ENCODE peak calls at places on chromosomes 7 and 10, in six cellular contexts. V, U, B, T, M and W are unnamed samples.

GRCh38 chr10:79387974-79388850 is 40.9 kb downstream of the PPIF start:
- DNase-seq in T (no peak), B (no peak), U (no peak), V (no peak), M (no peak), W (no peak)

GRCh38 chr10:15742831-15743230 is 23.1 kb upstream of the ITGA8 start:
- DNase-seq in T (no peak), V (no peak), M (peak; percentile 53), B (no peak), U (peak; percentile 45), W (no peak)

GRCh38 chr7:155216475-155217272 is 81.0 kb upstream of the INSIG1 start:
- DNase-seq in B (no peak), T (no peak), U (peak; percentile 52), V (no peak), M (no peak), W (no peak)

GRCh38 chr10:129626309-129626708 is 159.3 kb downstream of the MGMT start:
- DNase-seq in B (no peak), U (no peak), M (no peak), V (no peak), T (no peak), W (no peak)

GRCh38 chr10:12559578-12560178 is 210.3 kb downstream of the CAMK1D start:
- DNase-seq in U (no peak), M (no peak), T (no peak), V (no peak), B (peak; percentile 40), W (no peak)

GRCh38 chr7:17524746-17525145 is 226.3 kb downstream of the AHR start:
- DNase-seq in B (no peak), V (no peak), T (no peak), U (peak; percentile 92), M (peak; percentile 89), W (no peak)

GRCh38 chr10:7388602-7389001 is 22.2 kb downstream of the SFMBT2 start:
- DNase-seq in M (no peak), V (no peak), T (no peak), B (no peak), U (no peak), W (peak; percentile 25)

GRCh38 chr7:69457912-69458491 is 140.3 kb upstream of the AUTS2 start:
- DNase-seq in V (no peak), U (no peak), M (peak; percentile 5), T (peak; percentile 10), B (no peak), W (no peak)

GRCh38 chr10:59830601-59831259 is 75.6 kb downstream of the CCDC6 start:
- DNase-seq in V (peak; percentile 66), B (peak; percentile 28), M (peak; percentile 59), U (peak; percentile 75), T (peak; percentile 69), W (peak; percentile 67)

GRCh38 chr7:2124604-2125345 is 108.0 kb downstream of the MAD1L1 start:
- DNase-seq in U (no peak), M (no peak), T (no peak), V (no peak), B (peak; percentile 96), W (no peak)

GRCh38 chr10:5547934-5548660 is 23.3 kb downstream of the CALML3 start:
- DNase-seq in V (peak; percentile 86), U (peak; percentile 16), B (peak; percentile 66), T (no peak), M (peak; percentile 56), W (peak; percentile 78)

GRCh38 chr10:77350711-77351119 is 286.9 kb downstream of the KCNMA1 start:
- DNase-seq in U (peak; percentile 99), B (no peak), V (peak; percentile 86), T (peak; percentile 20), M (peak; percentile 99), W (peak; percentile 25)

GRCh38 chr7:108063520-108063933 is 60.6 kb upstream of the LAMB1 start:
- DNase-seq in V (no peak), T (no peak), M (no peak), B (peak; percentile 69), U (no peak), W (peak; percentile 21)

GRCh38 chr10:30863516-30864210 is 168.0 kb downstream of the ZNF438 start:
- DNase-seq in M (no peak), T (no peak), B (no peak), U (no peak), V (no peak), W (no peak)

GRCh38 chr7:92667816-92668540 is 77.8 kb upstream of the FAM133B start:
- DNase-seq in V (no peak), U (peak; percentile 70), T (no peak), M (peak; percentile 30), B (no peak), W (no peak)

GRCh38 chr7:147412109-147412508 is 1178.5 kb upstream of the C7orf33 start:
- DNase-seq in M (no peak), V (no peak), U (no peak), T (no peak), B (no peak), W (no peak)